ENCODE peak calls at places on chromosomes 11 and 22, in eight cellular contexts. I is bronchial epithelial cell, M is epithelial cell of esophagus, Y is PC-9, S is GM12865, A is AG09309, N is esophagus squamous epithelium, R is MM.1S. J is an unnamed sample.

GRCh38 chr11:126751242-126751641 is 249.3 kb downstream of the KIRREL3 start:
- DNase-seq in Y (no peak), R (no peak), M (no peak), N (no peak), I (no peak), A (no peak), S (no peak), J (no peak)

GRCh38 chr11:48047616-48048015 is 67.3 kb downstream of the PTPRJ start:
- DNase-seq in N (no peak), R (no peak), M (peak; percentile 56), S (no peak), I (no peak), A (no peak), Y (peak; percentile 27), J (no peak)

GRCh38 chr11:77156396-77157195 is 28.6 kb downstream of the MYO7A start:
- DNase-seq in A (no peak), S (no peak), M (no peak), N (no peak), I (no peak), R (no peak), Y (no peak), J (no peak)

GRCh38 chr11:14764899-14765527 is 121.4 kb downstream of the PDE3B start:
- DNase-seq in S (peak; percentile 88), A (no peak), N (no peak), I (peak; percentile 36), M (no peak), R (peak; percentile 94), Y (no peak), J (peak; percentile 40)

GRCh38 chr11:33412231-33412630 is 155.1 kb downstream of the HIPK3 start:
- DNase-seq in N (no peak), R (no peak), S (no peak), A (no peak), Y (no peak), I (no peak), M (no peak), J (no peak)

GRCh38 chr11:73308003-73308962 is at the start of gene ARHGEF17:
- DNase-seq in A (no peak), S (peak; percentile 78), I (peak; percentile 50), R (no peak), N (no peak), Y (peak; percentile 72), M (peak; percentile 74), J (no peak)

GRCh38 chr22:34055525-34056200 is 135.4 kb upstream of the LARGE1 start:
- DNase-seq in S (peak; percentile 63), Y (peak; percentile 52), M (peak; percentile 2), R (peak; percentile 56), N (no peak), A (no peak), I (peak; percentile 26), J (peak; percentile 0)

GRCh38 chr11:19889531-19889930 is 176.9 kb downstream of the NAV2 start:
- DNase-seq in N (no peak), S (no peak), R (no peak), A (no peak), M (no peak), I (no peak), Y (no peak), J (no peak)

GRCh38 chr22:23237841-23238240 is 57.5 kb downstream of the BCR start:
- DNase-seq in A (no peak), M (no peak), N (no peak), S (no peak), Y (no peak), R (no peak), I (no peak), J (no peak)

GRCh38 chr11:97118756-97119155 is 728.9 kb downstream of the JRKL start:
- DNase-seq in A (no peak), Y (no peak), S (no peak), N (no peak), I (no peak), M (no peak), R (no peak), J (no peak)

GRCh38 chr11:16891170-16891569 is 123.0 kb downstream of the PLEKHA7 start:
- DNase-seq in R (no peak), I (no peak), N (no peak), A (no peak), S (no peak), Y (no peak), M (no peak), J (no peak)

GRCh38 chr22:41021039-41021654 is 70.0 kb downstream of the RBX1 start:
- DNase-seq in M (no peak), R (peak; percentile 7), A (no peak), Y (no peak), S (peak; percentile 25), N (no peak), I (no peak), J (no peak)

GRCh38 chr11:76801205-76801604 is 18.0 kb downstream of the TSKU start:
- DNase-seq in M (no peak), A (no peak), R (no peak), I (no peak), Y (no peak), N (no peak), S (no peak), J (no peak)

GRCh38 chr11:2581931-2582435 is 117.8 kb downstream of the KCNQ1OT1 start:
- DNase-seq in Y (no peak), I (no peak), N (no peak), M (no peak), R (no peak), S (no peak), A (no peak), J (no peak)

GRCh38 chr11:64770120-64770519 is 8.2 kb downstream of the SF1 start:
- DNase-seq in N (no peak), M (no peak), Y (no peak), I (no peak), R (no peak), S (no peak), A (no peak), J (no peak)

GRCh38 chr11:67499808-67500793 is 5.1 kb downstream of the PITPNM1 start:
- DNase-seq in M (no peak), R (no peak), Y (no peak), I (no peak), S (no peak), A (no peak), N (no peak), J (no peak)

GRCh38 chr11:133957926-133958325 is 1.2 kb upstream of the IGSF9B start:
- DNase-seq in R (no peak), M (no peak), N (no peak), I (no peak), A (no peak), Y (no peak), S (no peak), J (no peak)

GRCh38 chr11:9330387-9331384 is 16.3 kb upstream of the TMEM41B start:
- DNase-seq in I (peak; percentile 65), Y (peak; percentile 90), R (no peak), S (no peak), N (no peak), M (peak; percentile 41), A (peak; percentile 85), J (no peak)

GRCh38 chr11:28703371-28703770 is 595.2 kb downstream of the METTL15 start:
- DNase-seq in Y (no peak), N (no peak), M (no peak), S (no peak), A (no peak), R (no peak), I (peak; percentile 32), J (no peak)

GRCh38 chr11:70034740-70035365 is 43.3 kb upstream of the ANO1 start:
- DNase-seq in I (no peak), N (no peak), S (no peak), R (no peak), Y (no peak), A (no peak), M (no peak), J (no peak)

GRCh38 chr22:19419464-19420178 is 11.9 kb downstream of the HIRA start:
- DNase-seq in M (no peak), I (no peak), R (peak; percentile 95), Y (no peak), S (peak; percentile 75), A (no peak), N (no peak), J (peak; percentile 49)

GRCh38 chr11:15987044-15987443 is 369.3 kb downstream of the SOX6 start:
- DNase-seq in Y (no peak), A (no peak), M (no peak), N (no peak), S (no peak), I (no peak), R (no peak), J (no peak)

GRCh38 chr22:24066260-24066659 is 55.2 kb downstream of the CABIN1 start:
- DNase-seq in N (no peak), Y (no peak), A (no peak), S (no peak), R (no peak), M (peak; percentile 60), I (peak; percentile 74), J (no peak)

GRCh38 chr22:39094717-39095389 is 2.2 kb upstream of the APOBEC3H start:
- DNase-seq in N (no peak), S (no peak), I (no peak), M (no peak), Y (no peak), A (no peak), R (no peak), J (no peak)
- H3K4me3 ChIP-seq in N (no peak overlapping the region), S (no peak overlapping the region), I (no peak overlapping the region), M (no peak overlapping the region), Y (no peak overlapping the region), A (no peak overlapping the region), R (no peak overlapping the region), J (no peak overlapping the region)

DNA sequence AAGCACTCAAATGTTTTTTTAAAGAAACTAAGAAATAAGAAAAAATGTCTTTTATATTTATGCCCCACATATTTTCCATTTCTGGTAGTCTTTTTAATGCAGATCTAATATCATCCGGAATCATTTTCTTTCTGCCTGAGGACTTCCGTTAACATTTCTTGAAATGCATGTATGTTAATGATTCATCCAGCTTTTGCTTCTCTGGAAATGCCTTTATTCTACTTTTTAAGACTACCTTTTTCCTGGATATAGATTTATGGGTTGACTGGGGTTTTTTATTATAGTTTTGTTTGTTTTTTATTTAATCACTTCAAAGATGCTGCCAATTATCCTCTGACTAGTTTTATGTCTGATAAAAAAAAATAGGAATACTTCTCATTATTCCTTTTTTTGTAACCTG is 57.1 kb upstream of the LDLRAD3 start:
- DNase-seq in M (no peak), Y (no peak), N (no peak), I (no peak), A (no peak), S (no peak), R (no peak), J (no peak)
- TF ChIP-seq CTCF in M (no peak), Y (no peak), N (no peak), I (no peak), A (no peak), S (no peak), R (no peak), J (no peak)

GRCh38 chr22:25742918-25743708 is 1.1 kb downstream of the MYO18B start:
- DNase-seq in M (no peak), I (no peak), Y (no peak), S (no peak), N (no peak), A (no peak), R (no peak), J (no peak)
- H3K4me3 ChIP-seq in M (no peak overlapping the region), I (no peak overlapping the region), Y (no peak overlapping the region), S (no peak overlapping the region), N (no peak overlapping the region), A (no peak overlapping the region), R (peak overlapping the region; percentile 39), J (no peak overlapping the region)

DNA sequence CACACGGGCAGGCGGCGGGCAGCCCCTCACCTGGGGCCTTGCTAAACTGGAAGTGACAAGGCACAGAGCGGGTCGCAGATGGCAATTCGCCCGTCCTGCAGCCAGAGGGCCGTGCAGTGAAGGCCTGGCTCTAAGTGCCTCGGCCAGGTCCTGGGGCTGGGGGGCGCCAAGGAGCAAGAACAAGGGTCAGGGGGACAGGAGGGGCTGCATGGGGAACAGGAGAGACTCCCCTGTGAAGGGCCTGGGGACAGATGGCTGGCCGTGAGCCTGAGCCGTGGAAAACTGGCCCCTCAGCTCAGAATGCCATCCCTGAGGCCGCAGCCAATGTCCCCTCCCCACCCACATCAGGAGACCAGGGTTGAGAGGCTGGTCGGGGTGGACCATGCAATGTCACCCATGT is 60.0 kb downstream of the RTL6 start:
- DNase-seq in Y (no peak), A (no peak), R (no peak), N (no peak), M (no peak), I (no peak), S (no peak), J (no peak)
- TF ChIP-seq CTCF in Y (no peak), A (peak; percentile 3), R (no peak), N (no peak), M (no peak), I (no peak), S (no peak), J (no peak)

J was measured in GM12864.